ENCODE peak calls at places on chromosomes 16 and 17, in four cellular contexts. One of them, this sample, is unnamed.

GRCh38 chr17:82339634-82340580 is 6.3 kb upstream of the SECTM1 start:
- DNase-seq in K562: no peak
- DNase-seq in NCI-H69: no peak
- DNase-seq in T-helper 1 cell: no peak
- DNase-seq in this sample: no peak

GRCh38 chr17:80905586-80906230 is 85.9 kb upstream of the CHMP6 start:
- DNase-seq in K562: no peak
- DNase-seq in NCI-H69: no peak
- DNase-seq in T-helper 1 cell: no peak
- DNase-seq in this sample: no peak

GRCh38 chr16:54930034-54930938 is at the start of gene IRX5:
- DNase-seq in K562: peak
- DNase-seq in NCI-H69: peak
- DNase-seq in T-helper 1 cell: no peak
- DNase-seq in this sample: peak

GRCh38 chr17:40511667-40512221 is 10.3 kb upstream of the TNS4 start:
- DNase-seq in K562: no peak
- DNase-seq in NCI-H69: no peak
- DNase-seq in T-helper 1 cell: no peak
- DNase-seq in this sample: no peak

GRCh38 chr16:71467810-71468209 is 5.8 kb upstream of the ZNF23 start:
- DNase-seq in K562: peak
- DNase-seq in NCI-H69: no peak
- DNase-seq in T-helper 1 cell: no peak
- DNase-seq in this sample: peak

GRCh38 chr16:53632526-53632925 is 71.1 kb downstream of the RPGRIP1L start:
- DNase-seq in K562: no peak
- DNase-seq in NCI-H69: no peak
- DNase-seq in T-helper 1 cell: no peak
- DNase-seq in this sample: no peak

GRCh38 chr17:79830763-79831366 is 8.4 kb downstream of the CBX4 start:
- DNase-seq in K562: peak
- DNase-seq in NCI-H69: peak
- DNase-seq in T-helper 1 cell: no peak
- DNase-seq in this sample: no peak

GRCh38 chr16:31487720-31488629 is 5.1 kb downstream of the SLC5A2 start:
- DNase-seq in K562: no peak
- DNase-seq in NCI-H69: peak
- DNase-seq in T-helper 1 cell: peak
- DNase-seq in this sample: peak

GRCh38 chr16:50509521-50510341 is 38.5 kb upstream of the NKD1 start:
- DNase-seq in K562: peak
- DNase-seq in NCI-H69: peak
- DNase-seq in T-helper 1 cell: no peak
- DNase-seq in this sample: peak

GRCh38 chr16:85949787-85950186 is 50.8 kb downstream of the IRF8 start:
- DNase-seq in K562: no peak
- DNase-seq in NCI-H69: no peak
- DNase-seq in T-helper 1 cell: no peak
- DNase-seq in this sample: no peak

GRCh38 chr16:74626741-74627416 is 20.0 kb upstream of the GLG1 start:
- DNase-seq in K562: no peak
- DNase-seq in NCI-H69: no peak
- DNase-seq in T-helper 1 cell: no peak
- DNase-seq in this sample: no peak

GRCh38 chr16:77944631-77945030 is 77.7 kb upstream of the CLEC3A start:
- DNase-seq in K562: no peak
- DNase-seq in NCI-H69: no peak
- DNase-seq in T-helper 1 cell: no peak
- DNase-seq in this sample: no peak

GRCh38 chr17:58487589-58488427 is at the start of gene HSF5:
- DNase-seq in K562: no peak
- DNase-seq in NCI-H69: no peak
- DNase-seq in T-helper 1 cell: peak
- DNase-seq in this sample: peak

GRCh38 chr17:59369026-59369724 is 37.7 kb downstream of the YPEL2 start:
- DNase-seq in K562: no peak
- DNase-seq in NCI-H69: peak
- DNase-seq in T-helper 1 cell: no peak
- DNase-seq in this sample: no peak

GRCh38 chr16:53992057-53992378 is 288.1 kb downstream of the FTO start:
- DNase-seq in K562: no peak
- DNase-seq in NCI-H69: no peak
- DNase-seq in T-helper 1 cell: no peak
- DNase-seq in this sample: no peak

GRCh38 chr16:57133911-57134310 is 41.5 kb downstream of the CPNE2 start:
- DNase-seq in K562: no peak
- DNase-seq in NCI-H69: no peak
- DNase-seq in T-helper 1 cell: no peak
- DNase-seq in this sample: no peak

GRCh38 chr16:79609861-79610260 is 9.3 kb upstream of the MAF start:
- DNase-seq in K562: no peak
- DNase-seq in NCI-H69: no peak
- DNase-seq in T-helper 1 cell: no peak
- DNase-seq in this sample: no peak

GRCh38 chr16:54931757-54932660 is 1.3 kb downstream of the IRX5 start:
- DNase-seq in K562: no peak
- DNase-seq in NCI-H69: no peak
- DNase-seq in T-helper 1 cell: no peak
- DNase-seq in this sample: no peak

GRCh38 chr16:67110136-67110847 is 551 bp downstream of the PHAF1 start:
- DNase-seq in K562: no peak
- DNase-seq in NCI-H69: peak
- DNase-seq in T-helper 1 cell: no peak
- DNase-seq in this sample: no peak

GRCh38 chr16:25716186-25716585 is 24.4 kb downstream of the HS3ST4 start:
- DNase-seq in K562: no peak
- DNase-seq in NCI-H69: no peak
- DNase-seq in T-helper 1 cell: no peak
- DNase-seq in this sample: no peak

GRCh38 chr17:81735181-81736102 is 23.4 kb downstream of the SLC25A10 start:
- DNase-seq in K562: peak
- DNase-seq in NCI-H69: peak
- DNase-seq in T-helper 1 cell: no peak
- DNase-seq in this sample: no peak

GRCh38 chr17:79026345-79027273 is 2.6 kb downstream of the C1QTNF1 start:
- DNase-seq in K562: no peak
- DNase-seq in NCI-H69: peak
- DNase-seq in T-helper 1 cell: no peak
- DNase-seq in this sample: no peak

GRCh38 chr17:78991017-78991783 is 11.5 kb upstream of the LGALS3BP start:
- DNase-seq in K562: no peak
- DNase-seq in NCI-H69: peak
- DNase-seq in T-helper 1 cell: no peak
- DNase-seq in this sample: no peak

GRCh38 chr17:79803997-79804855 is 7.3 kb upstream of the CBX8 start:
- DNase-seq in K562: no peak
- DNase-seq in NCI-H69: peak
- DNase-seq in T-helper 1 cell: no peak
- DNase-seq in this sample: no peak

GRCh38 chr16:29992371-29992967 is 2.9 kb downstream of the HIRIP3 start:
- DNase-seq in K562: no peak
- DNase-seq in NCI-H69: peak
- DNase-seq in T-helper 1 cell: no peak
- DNase-seq in this sample: no peak

GRCh38 chr16:53844796-53845195 is 140.8 kb downstream of the FTO start:
- DNase-seq in K562: no peak
- DNase-seq in NCI-H69: no peak
- DNase-seq in T-helper 1 cell: no peak
- DNase-seq in this sample: no peak

GRCh38 chr17:4161179-4161559 is 18.2 kb downstream of the CYB5D2 start:
- DNase-seq in K562: peak
- DNase-seq in NCI-H69: peak
- DNase-seq in T-helper 1 cell: no peak
- DNase-seq in this sample: no peak